ENCODE peak calls at places on chromosome 19, in seven cellular contexts. U, C, A, J, S, X and L are unnamed samples.

GRCh38 chr19:4431808-4432674 is 25.6 kb downstream of the UBXN6 start:
- DNase-seq in J (no peak), X (no peak), C (no peak), A (no peak), S (no peak), U (no peak), L (no peak)

GRCh38 chr19:16872728-16873127 is 16.1 kb upstream of the F2RL3 start:
- DNase-seq in S (no peak), C (no peak), J (no peak), U (no peak), A (no peak), X (no peak), L (no peak)

GRCh38 chr19:2811735-2812413 is 7.8 kb upstream of the ZNF554 start:
- DNase-seq in C (no peak), S (no peak), J (no peak), U (no peak), A (no peak), X (no peak), L (no peak)

GRCh38 chr19:2970201-2970838 is 7.0 kb upstream of the TLE6 start:
- DNase-seq in U (no peak), J (peak; percentile 96), X (no peak), A (peak; percentile 50), C (no peak), S (no peak), L (no peak)

GRCh38 chr19:15595069-15595468 is 19.9 kb upstream of the CYP4F8 start:
- DNase-seq in S (no peak), C (no peak), U (no peak), A (peak; percentile 5), J (no peak), X (no peak), L (no peak)

GRCh38 chr19:54063350-54064078 is at the start of gene VSTM1:
- DNase-seq in S (no peak), X (no peak), U (no peak), C (peak; percentile 3), J (no peak), A (no peak), L (no peak)

GRCh38 chr19:46413262-46414031 is at the start of gene CCDC8:
- DNase-seq in C (peak; percentile 96), J (peak; percentile 99), S (peak; percentile 86), A (peak; percentile 74), U (no peak), X (peak; percentile 92), L (no peak)

GRCh38 chr19:43313711-43314495 is 39.6 kb upstream of the CD177 start:
- DNase-seq in A (no peak), U (no peak), J (no peak), S (no peak), X (no peak), C (no peak), L (no peak)

GRCh38 chr19:45972081-45972943 is 1.4 kb downstream of the NOVA2 start:
- DNase-seq in C (no peak), S (no peak), U (peak; percentile 32), X (no peak), J (no peak), A (no peak), L (no peak)

GRCh38 chr19:12769689-12770088 is 5.7 kb downstream of the HOOK2 start:
- DNase-seq in C (no peak), X (no peak), J (no peak), A (no peak), U (peak; percentile 37), S (peak; percentile 73), L (no peak)

GRCh38 chr19:42149447-42150202 is 17.4 kb upstream of the POU2F2 start:
- DNase-seq in U (no peak), A (no peak), C (no peak), X (no peak), S (no peak), J (no peak), L (no peak)

GRCh38 chr19:50520822-50521465 is 7.2 kb upstream of the ASPDH start:
- DNase-seq in C (no peak), S (no peak), A (no peak), J (no peak), X (no peak), U (no peak), L (no peak)

GRCh38 chr19:51524661-51525264 is 6.7 kb downstream of the SIGLEC6 start:
- DNase-seq in A (no peak), C (peak; percentile 28), S (no peak), J (no peak), X (no peak), U (no peak), L (no peak)

GRCh38 chr19:8074501-8074900 is 21.9 kb downstream of the CCL25 start:
- DNase-seq in U (no peak), A (no peak), S (no peak), C (no peak), X (no peak), J (no peak), L (no peak)

GRCh38 chr19:4678881-4679379 is 8.8 kb upstream of the MYDGF start:
- DNase-seq in X (no peak), A (peak; percentile 18), S (peak; percentile 96), J (no peak), U (no peak), C (peak; percentile 96), L (peak; percentile 89)

GRCh38 chr19:4390862-4391693 is 9.3 kb downstream of the SH3GL1 start:
- DNase-seq in A (peak; percentile 75), X (no peak), S (no peak), J (peak; percentile 25), U (no peak), C (no peak), L (no peak)

GRCh38 chr19:46180701-46181385 is 32.8 kb downstream of the IGFL2 start:
- DNase-seq in S (no peak), X (no peak), A (peak; percentile 87), J (no peak), U (no peak), C (no peak), L (no peak)

GRCh38 chr19:13823901-13824300 is 28.7 kb downstream of the ZSWIM4 start:
- DNase-seq in J (no peak), C (no peak), A (no peak), U (no peak), S (no peak), X (no peak), L (no peak)

GRCh38 chr19:13825489-13826475 is 30.5 kb downstream of the ZSWIM4 start:
- DNase-seq in C (peak; percentile 87), X (peak; percentile 68), A (peak; percentile 78), U (no peak), J (no peak), S (no peak), L (no peak)

GRCh38 chr19:13824703-13825102 is 29.5 kb downstream of the ZSWIM4 start:
- DNase-seq in U (no peak), A (no peak), X (no peak), C (no peak), S (no peak), J (no peak), L (no peak)

GRCh38 chr19:13821292-13821691 is 26.0 kb downstream of the ZSWIM4 start:
- DNase-seq in U (no peak), X (no peak), S (no peak), C (no peak), J (no peak), A (no peak), L (no peak)

DNA sequence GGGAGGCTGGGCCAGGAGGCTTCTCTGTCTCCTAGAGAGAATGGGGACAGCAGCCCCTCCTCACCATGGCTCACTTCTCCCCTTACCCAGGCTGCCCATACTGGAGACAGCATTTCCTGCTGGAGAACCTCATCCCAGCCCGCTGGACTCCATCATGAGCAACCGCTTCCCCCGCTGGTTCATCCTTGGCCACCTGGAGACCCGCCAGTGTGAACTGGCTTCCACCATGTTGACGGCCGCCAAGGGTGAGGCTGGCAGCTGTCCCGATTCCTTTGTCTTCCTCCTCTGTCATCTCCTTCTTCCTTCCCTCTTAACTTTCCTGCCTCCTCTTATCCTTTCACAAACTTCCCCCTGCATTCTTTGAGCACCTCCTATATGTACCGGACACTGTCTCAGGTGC is 28.0 kb downstream of the ZSWIM4 start:
- DNase-seq in C (no peak), X (no peak), J (no peak), S (no peak), U (no peak), A (no peak), L (no peak)
- H3K27ac ChIP-seq in C (no peak overlapping the region), X (peak overlapping the region; percentile 82), J (no peak overlapping the region), S (no peak overlapping the region), U (no peak overlapping the region), A (no peak overlapping the region), L (no peak overlapping the region)

DNA sequence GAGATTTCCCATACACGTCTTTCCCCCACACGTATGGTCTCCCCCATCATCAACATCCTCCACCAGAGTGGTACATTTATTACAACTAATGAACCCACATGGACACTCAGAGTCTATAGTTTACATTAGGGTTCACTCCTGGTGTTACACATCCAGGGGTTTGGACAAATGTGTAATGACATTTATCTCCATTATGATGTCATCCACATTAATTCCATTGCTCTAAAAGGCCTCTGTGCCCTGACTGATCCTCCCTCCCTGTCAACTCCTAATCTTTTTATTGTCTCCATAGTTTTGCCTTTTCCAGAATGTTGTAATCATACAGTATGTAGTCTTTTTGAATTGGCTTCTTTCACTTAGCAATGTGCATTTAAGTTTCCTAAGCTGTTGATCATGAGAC is 8.2 kb downstream of the ZNF383 start:
- DNase-seq in J (no peak), S (no peak), X (no peak), C (no peak), U (no peak), A (no peak), L (no peak)
- H3K9me3 ChIP-seq in J (no peaks in the 10 kb centered on the region), S (peaks cover 12% of the 10 kb centered on the region), X (peaks cover 15% of the 10 kb centered on the region), C (peaks cover 4% of the 10 kb centered on the region), U (peaks cover 17% of the 10 kb centered on the region), A (no peaks in the 10 kb centered on the region), L (peaks cover 14% of the 10 kb centered on the region)

DNA sequence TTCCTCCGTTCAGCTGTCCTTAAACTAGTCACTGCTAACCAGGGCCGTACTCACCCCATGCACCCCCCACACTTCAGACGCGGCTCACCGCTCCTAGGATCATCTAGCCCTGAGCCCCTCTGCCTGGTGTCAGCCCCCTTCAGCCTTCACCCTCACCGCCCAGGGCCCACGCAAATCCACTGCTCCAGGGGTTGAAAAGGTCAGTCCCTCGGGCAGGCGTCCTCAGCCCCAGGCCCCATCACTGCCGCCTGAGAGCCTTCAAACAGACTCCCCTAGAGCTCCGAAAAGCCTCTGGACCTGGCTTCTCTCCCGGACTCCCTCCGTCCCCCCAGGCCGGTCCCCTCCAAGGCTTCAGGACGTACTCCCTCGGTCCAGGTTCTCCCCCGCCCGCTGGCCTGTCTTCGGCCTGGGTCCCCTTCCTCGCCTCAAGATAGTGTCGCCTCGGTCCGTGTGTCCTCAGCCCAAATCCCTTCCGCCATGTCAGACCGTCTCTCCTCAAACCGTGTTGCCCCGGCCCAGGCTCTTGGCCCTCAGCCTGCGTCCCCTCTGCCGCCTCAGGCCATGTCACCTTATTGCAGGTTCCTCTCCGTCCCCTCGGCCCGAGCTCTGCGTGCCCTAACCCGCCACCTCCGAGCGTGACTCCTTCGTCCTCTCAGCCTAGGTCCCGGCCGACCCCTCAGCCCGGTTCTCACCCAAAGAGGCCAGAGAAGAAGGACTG is 553 bp downstream of the NAPA start:
- DNase-seq in A (peak; percentile 49), J (no peak), S (no peak), X (no peak), U (no peak), C (no peak), L (no peak)
- H3K27ac ChIP-seq in A (peak overlapping the region; percentile 98), J (peak overlapping the region; percentile 98), S (peak overlapping the region; percentile 60), X (peak overlapping the region; percentile 92), U (peak overlapping the region; percentile 100), C (peak overlapping the region; percentile 92), L (peak overlapping the region; percentile 75)

GRCh38 chr19:21626924-21627697 is 121.7 kb downstream of the ZNF429 start:
- DNase-seq in J (no peak), A (no peak), X (no peak), C (peak; percentile 30), U (no peak), S (no peak), L (no peak)
- H3K9me3 ChIP-seq in J (no peaks in the 10 kb centered on the region), A (no peaks in the 10 kb centered on the region), X (no peaks in the 10 kb centered on the region), C (no peaks in the 10 kb centered on the region), U (no peaks in the 10 kb centered on the region), S (no peaks in the 10 kb centered on the region), L (no peaks in the 10 kb centered on the region)

GRCh38 chr19:14112809-14113385 is 4.7 kb downstream of the PRKACA start:
- DNase-seq in J (peak; percentile 53), U (no peak), X (no peak), S (no peak), A (peak; percentile 53), C (no peak), L (no peak)
- H3K27ac ChIP-seq in J (peak overlapping the region; percentile 62), U (no peak overlapping the region), X (peak overlapping the region; percentile 85), S (no peak overlapping the region), A (peak overlapping the region; percentile 38), C (no peak overlapping the region), L (no peak overlapping the region)